ENCODE peak calls at places on chromosome 9, in four cellular contexts. K is K562, G is GM12878, N is HepG2. T is an unnamed sample.

GRCh38 chr9:7394007-7394774 is 405.4 kb downstream of the DMAC1 start:
- DNase-seq in K (peak; percentile 5), G (no peak), N (peak; percentile 20), T (peak; percentile 10)

GRCh38 chr9:70263421-70263820 is 4.6 kb downstream of the SMC5 start:
- DNase-seq in G (no peak), N (no peak), K (no peak), T (no peak)

GRCh38 chr9:114696814-114697544 is 15.0 kb upstream of the TEX48 start:
- DNase-seq in N (no peak), K (no peak), G (peak; percentile 65), T (no peak)

GRCh38 chr9:100919526-100919925 is 109.0 kb upstream of the PLPPR1 start:
- DNase-seq in G (no peak), N (no peak), K (no peak), T (no peak)

GRCh38 chr9:100670719-100671118 is 92.8 kb downstream of the CAVIN4 start:
- DNase-seq in N (no peak), G (no peak), K (no peak), T (no peak)

GRCh38 chr9:36543916-36544315 is 28.8 kb upstream of the MELK start:
- DNase-seq in K (no peak), G (no peak), N (no peak), T (no peak)

GRCh38 chr9:72524820-72525539 is 3.6 kb downstream of the TMC1 start:
- DNase-seq in G (peak; percentile 76), N (no peak), K (no peak), T (no peak)

GRCh38 chr9:74951107-74951720 is 1.5 kb downstream of the C9orf40 start:
- DNase-seq in K (no peak), N (no peak), G (no peak), T (no peak)

GRCh38 chr9:75132244-75132643 is 43.9 kb downstream of the OSTF1 start:
- DNase-seq in K (no peak), N (no peak), G (no peak), T (no peak)

GRCh38 chr9:131776473-131776872 is 36.6 kb upstream of the RAPGEF1 start:
- DNase-seq in G (no peak), N (peak; percentile 32), K (peak; percentile 76), T (peak; percentile 57)

GRCh38 chr9:6771722-6772121 is 13.9 kb downstream of the KDM4C start:
- DNase-seq in G (no peak), N (no peak), K (no peak), T (no peak)

GRCh38 chr9:120974921-120975320 is 48.3 kb upstream of the TRAF1 start:
- DNase-seq in G (no peak), N (no peak), K (no peak), T (no peak)

GRCh38 chr9:120914953-120915352 is 11.6 kb downstream of the TRAF1 start:
- DNase-seq in N (no peak), G (no peak), K (no peak), T (no peak)

GRCh38 chr9:2209400-2209799 is 194.3 kb downstream of the SMARCA2 start:
- DNase-seq in G (no peak), N (no peak), K (no peak), T (no peak)

GRCh38 chr9:88370346-88370745 is 17.9 kb upstream of the SPIN1 start:
- DNase-seq in G (no peak), N (no peak), K (no peak), T (no peak)

GRCh38 chr9:115593587-115594091 is 475.7 kb upstream of the TNC start:
- DNase-seq in K (peak; percentile 28), G (no peak), N (peak; percentile 4), T (peak; percentile 32)

GRCh38 chr9:124013263-124014211 is 2.0 kb downstream of the LHX2 start:
- DNase-seq in G (no peak), K (no peak), N (no peak), T (no peak)

GRCh38 chr9:15746905-15747304 is 194.1 kb downstream of the CCDC171 start:
- DNase-seq in N (no peak), K (no peak), G (no peak), T (no peak)

GRCh38 chr9:71839665-71840064 is 71.3 kb downstream of the ABHD17B start:
- DNase-seq in K (no peak), N (no peak), G (no peak), T (no peak)

GRCh38 chr9:121718063-121718462 is 66.6 kb downstream of the DAB2IP start:
- DNase-seq in K (no peak), G (no peak), N (no peak), T (no peak)

GRCh38 chr9:134175291-134175807 is 11.0 kb upstream of the RNU6ATAC start:
- DNase-seq in G (no peak), N (no peak), K (peak; percentile 89), T (peak; percentile 45)

GRCh38 chr9:125536184-125537152 is 170.5 kb downstream of the MAPKAP1 start:
- DNase-seq in N (no peak), K (no peak), G (no peak), T (no peak)

GRCh38 chr9:81687521-81688261 is 1.7 kb downstream of the TLE1 start:
- DNase-seq in K (no peak), N (peak; percentile 40), G (no peak), T (no peak)

GRCh38 chr9:69223605-69224004 is 49.5 kb downstream of the TJP2 start:
- DNase-seq in K (peak; percentile 57), N (peak; percentile 52), G (no peak), T (peak; percentile 69)

GRCh38 chr9:116421006-116421538 is 266.0 kb upstream of the TRIM32 start:
- DNase-seq in K (no peak), G (no peak), N (no peak), T (no peak)

GRCh38 chr9:122988919-122989614 is 44.4 kb upstream of the GPR21 start:
- DNase-seq in G (no peak), N (no peak), K (no peak), T (no peak)

GRCh38 chr9:99024959-99025358 is 80.0 kb upstream of the TGFBR1 start:
- DNase-seq in K (no peak), N (no peak), G (no peak), T (no peak)

GRCh38 chr9:106648799-106649198 is 214.2 kb upstream of the ZNF462 start:
- DNase-seq in N (no peak), K (no peak), G (no peak), T (no peak)

GRCh38 chr9:8651830-8652229 is 852.3 kb upstream of the DMAC1 start:
- DNase-seq in N (no peak), K (no peak), G (no peak), T (no peak)

GRCh38 chr9:87181670-87182069 is 234.4 kb upstream of the GAS1 start:
- DNase-seq in G (peak; percentile 40), N (no peak), K (no peak), T (no peak)

GRCh38 chr9:121107041-121107440 is 32.3 kb downstream of the CNTRL start:
- DNase-seq in K (peak; percentile 33), G (no peak), N (peak; percentile 10), T (no peak)

GRCh38 chr9:125998837-125999503 is 251.8 kb downstream of the PBX3 start:
- DNase-seq in K (no peak), N (no peak), G (no peak), T (no peak)

GRCh38 chr9:83955985-83956287 is 24.1 kb downstream of the HNRNPK start:
- DNase-seq in K (no peak), N (peak; percentile 36), G (no peak), T (peak; percentile 30)

GRCh38 chr9:121601234-121601633 is 50.2 kb upstream of the DAB2IP start:
- DNase-seq in K (no peak), G (no peak), N (peak; percentile 44), T (no peak)

GRCh38 chr9:16825364-16825763 is 45.1 kb downstream of the BNC2 start:
- DNase-seq in K (no peak), N (no peak), G (no peak), T (no peak)

GRCh38 chr9:10633785-10634184 is 21.0 kb upstream of the PTPRD start:
- DNase-seq in N (no peak), K (no peak), G (no peak), T (no peak)

GRCh38 chr9:131805803-131806202 is 65.9 kb upstream of the RAPGEF1 start:
- DNase-seq in K (no peak), G (no peak), N (no peak), T (no peak)

GRCh38 chr9:131734165-131734610 is 5.7 kb downstream of the RAPGEF1 start:
- DNase-seq in K (no peak), G (no peak), N (no peak), T (no peak)

GRCh38 chr9:36665387-36665786 is 92.7 kb downstream of the MELK start:
- DNase-seq in N (no peak), G (no peak), K (no peak), T (no peak)

DNA sequence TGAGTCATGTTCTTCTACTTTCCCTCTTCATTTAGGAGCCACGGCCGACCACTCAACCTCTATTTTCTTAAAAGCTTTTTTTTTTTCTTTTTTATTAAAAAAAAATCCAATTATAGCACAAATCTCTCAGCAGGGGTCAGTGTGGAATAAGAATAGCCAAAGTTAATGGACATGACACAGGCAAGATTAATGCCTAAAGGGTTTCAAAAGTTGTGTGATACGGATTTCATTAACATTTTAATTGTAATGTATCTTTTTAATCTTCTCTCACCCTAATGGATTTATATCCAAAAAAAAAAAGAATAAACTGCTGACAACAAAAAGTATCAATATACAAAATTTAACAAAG is 5.4 kb downstream of the NACC2 start:
- DNase-seq in N (no peak), K (no peak), G (no peak), T (no peak)
- TF ChIP-seq SP1 in N (no peak), K (no peak), G (no peak), T (no peak)

GRCh38 chr9:76459691-76460635 is 981 bp downstream of the GCNT1 start:
- DNase-seq in K (peak; percentile 21), G (no peak), N (peak; percentile 13), T (peak; percentile 58)
- TF ChIP-seq FOXK2 in K (no peak), G (no peak), N (no peak), T (no peak)

GRCh38 chr9:18923167-18923566 is 109.8 kb downstream of the SAXO1 start:
- DNase-seq in K (no peak), N (no peak), G (no peak), T (no peak)

GRCh38 chr9:18925880-18926279 is 107.1 kb downstream of the SAXO1 start:
- DNase-seq in K (no peak), G (no peak), N (no peak), T (no peak)

GRCh38 chr9:18926513-18926912 is 106.5 kb downstream of the SAXO1 start:
- DNase-seq in N (no peak), G (no peak), K (no peak), T (no peak)

GRCh38 chr9:18923671-18924430 is 109.2 kb downstream of the SAXO1 start:
- DNase-seq in G (no peak), K (no peak), N (no peak), T (no peak)

GRCh38 chr9:18928711-18929110 is 104.3 kb downstream of the SAXO1 start:
- DNase-seq in N (no peak), G (no peak), K (no peak), T (no peak)
- TF ChIP-seq SP1 in N (no peak), G (no peak), K (no peak), T (no peak)

DNA sequence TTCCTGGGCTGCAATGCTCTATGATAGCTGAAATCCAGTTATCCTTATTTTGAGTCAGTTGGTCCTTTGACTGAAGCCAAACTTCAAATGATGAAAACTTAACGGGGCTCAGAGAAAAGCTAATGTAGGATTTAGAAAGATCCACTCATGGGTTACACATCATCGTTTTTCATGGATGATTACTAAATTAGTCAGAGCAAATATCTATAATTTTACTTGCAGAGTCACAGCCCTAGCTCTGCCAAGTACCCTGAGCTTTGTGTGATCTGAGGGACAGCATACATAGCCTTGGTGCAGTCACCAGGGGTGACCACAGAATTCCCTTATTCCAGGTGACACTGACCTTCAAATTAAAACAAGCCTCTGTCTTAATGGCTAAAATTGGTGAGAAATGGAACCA is 27.2 kb upstream of the MUSK start:
- DNase-seq in G (no peak), K (no peak), N (no peak), T (no peak)
- TF ChIP-seq FOXK2 in G (no peak), K (no peak), N (no peak), T (no peak)

T was measured in HEK293T.